ENCODE peak calls at places on chromosome 2, in eight cellular contexts. One of them, this sample, is unnamed.

GRCh38 chr2:9941996-9942390 is 9.5 kb upstream of the GRHL1 start:
- DNase-seq in stomach: no peak
- DNase-seq in GM12891: no peak
- DNase-seq in IMR-90: no peak
- DNase-seq in body of pancreas: no peak
- DNase-seq in right lobe of liver: no peak
- DNase-seq in tibial nerve: no peak
- DNase-seq in A549: no peak
- DNase-seq in this sample: no peak

GRCh38 chr2:157336137-157336721 is 10.6 kb upstream of the ERMN start:
- DNase-seq in stomach: peak
- DNase-seq in GM12891: peak
- DNase-seq in IMR-90: peak
- DNase-seq in body of pancreas: peak
- DNase-seq in right lobe of liver: peak
- DNase-seq in tibial nerve: no peak
- DNase-seq in A549: peak
- DNase-seq in this sample: peak

GRCh38 chr2:168119519-168120141 is 127.8 kb downstream of the STK39 start:
- DNase-seq in stomach: no peak
- DNase-seq in GM12891: no peak
- DNase-seq in IMR-90: peak
- DNase-seq in body of pancreas: no peak
- DNase-seq in right lobe of liver: no peak
- DNase-seq in tibial nerve: no peak
- DNase-seq in A549: peak
- DNase-seq in this sample: no peak

GRCh38 chr2:142952018-142952417 is 74.6 kb downstream of the KYNU start:
- DNase-seq in stomach: no peak
- DNase-seq in GM12891: no peak
- DNase-seq in IMR-90: no peak
- DNase-seq in body of pancreas: no peak
- DNase-seq in right lobe of liver: no peak
- DNase-seq in tibial nerve: no peak
- DNase-seq in A549: no peak
- DNase-seq in this sample: no peak

GRCh38 chr2:85994421-85994777 is 105.6 kb upstream of the ST3GAL5 start:
- DNase-seq in stomach: no peak
- DNase-seq in GM12891: no peak
- DNase-seq in IMR-90: no peak
- DNase-seq in body of pancreas: no peak
- DNase-seq in right lobe of liver: peak
- DNase-seq in tibial nerve: no peak
- DNase-seq in A549: no peak
- DNase-seq in this sample: no peak

GRCh38 chr2:69770193-69770702 is 28.3 kb downstream of the ANXA4 start:
- DNase-seq in stomach: no peak
- DNase-seq in GM12891: no peak
- DNase-seq in IMR-90: peak
- DNase-seq in body of pancreas: no peak
- DNase-seq in right lobe of liver: no peak
- DNase-seq in tibial nerve: no peak
- DNase-seq in A549: peak
- DNase-seq in this sample: peak

GRCh38 chr2:240447934-240448333 is 12.5 kb downstream of the GPC1 start:
- DNase-seq in stomach: no peak
- DNase-seq in GM12891: no peak
- DNase-seq in IMR-90: no peak
- DNase-seq in body of pancreas: no peak
- DNase-seq in right lobe of liver: no peak
- DNase-seq in tibial nerve: no peak
- DNase-seq in A549: no peak
- DNase-seq in this sample: no peak

GRCh38 chr2:128783896-128784295 is 465.2 kb upstream of the HS6ST1 start:
- DNase-seq in stomach: no peak
- DNase-seq in GM12891: no peak
- DNase-seq in IMR-90: no peak
- DNase-seq in body of pancreas: no peak
- DNase-seq in right lobe of liver: no peak
- DNase-seq in tibial nerve: no peak
- DNase-seq in A549: no peak
- DNase-seq in this sample: no peak

GRCh38 chr2:20103514-20103913 is 52.1 kb upstream of the LAPTM4A start:
- DNase-seq in stomach: no peak
- DNase-seq in GM12891: no peak
- DNase-seq in IMR-90: peak
- DNase-seq in body of pancreas: no peak
- DNase-seq in right lobe of liver: no peak
- DNase-seq in tibial nerve: no peak
- DNase-seq in A549: peak
- DNase-seq in this sample: no peak

GRCh38 chr2:33762636-33763035 is 163.5 kb upstream of the FAM98A start:
- DNase-seq in stomach: no peak
- DNase-seq in GM12891: no peak
- DNase-seq in IMR-90: no peak
- DNase-seq in body of pancreas: no peak
- DNase-seq in right lobe of liver: no peak
- DNase-seq in tibial nerve: no peak
- DNase-seq in A549: no peak
- DNase-seq in this sample: no peak

GRCh38 chr2:5409925-5410360 is 282.2 kb upstream of the SOX11 start:
- DNase-seq in stomach: no peak
- DNase-seq in GM12891: no peak
- DNase-seq in IMR-90: no peak
- DNase-seq in body of pancreas: no peak
- DNase-seq in right lobe of liver: no peak
- DNase-seq in tibial nerve: no peak
- DNase-seq in A549: no peak
- DNase-seq in this sample: no peak

GRCh38 chr2:24739355-24740025 is 53.7 kb downstream of the PTRHD1 start:
- DNase-seq in stomach: no peak
- DNase-seq in GM12891: no peak
- DNase-seq in IMR-90: no peak
- DNase-seq in body of pancreas: no peak
- DNase-seq in right lobe of liver: no peak
- DNase-seq in tibial nerve: no peak
- DNase-seq in A549: no peak
- DNase-seq in this sample: no peak

GRCh38 chr2:172287605-172288326 is 139.6 kb upstream of the ITGA6 start:
- DNase-seq in stomach: no peak
- DNase-seq in GM12891: no peak
- DNase-seq in IMR-90: no peak
- DNase-seq in body of pancreas: no peak
- DNase-seq in right lobe of liver: no peak
- DNase-seq in tibial nerve: no peak
- DNase-seq in A549: no peak
- DNase-seq in this sample: no peak

GRCh38 chr2:191846787-191847620 is at the start of gene CAVIN2:
- DNase-seq in stomach: peak
- DNase-seq in GM12891: no peak
- DNase-seq in IMR-90: peak
- DNase-seq in body of pancreas: peak
- DNase-seq in right lobe of liver: peak
- DNase-seq in tibial nerve: no peak
- DNase-seq in A549: peak
- DNase-seq in this sample: peak
- TF ChIP-seq POLR2A in stomach: no peak
- TF ChIP-seq POLR2A in GM12891: no peak
- TF ChIP-seq POLR2A in IMR-90: no peak
- TF ChIP-seq POLR2A in body of pancreas: peak
- TF ChIP-seq POLR2A in right lobe of liver: no peak
- TF ChIP-seq POLR2A in tibial nerve: no peak
- TF ChIP-seq POLR2A in A549: peak
- TF ChIP-seq POLR2A in this sample: peak

DNA sequence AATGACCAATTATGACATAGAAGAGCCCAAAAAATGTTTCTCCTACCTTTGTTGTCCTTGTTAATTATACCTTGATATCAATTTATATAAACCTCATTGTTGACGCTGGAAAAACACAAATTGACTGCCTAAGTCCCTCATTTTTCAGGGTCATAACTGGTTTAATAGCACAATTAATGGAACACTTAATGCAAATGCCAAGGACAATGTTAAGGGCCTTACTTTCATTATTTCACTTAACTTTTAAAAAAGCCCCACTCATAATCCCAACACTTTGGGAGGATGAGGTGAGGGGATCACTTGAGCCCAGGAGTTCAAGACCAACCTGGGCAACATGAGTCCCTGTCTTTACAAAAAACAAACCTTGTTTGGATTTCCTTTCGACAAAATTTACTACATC is 3.5 kb upstream of the STPG4 start:
- DNase-seq in stomach: no peak
- DNase-seq in GM12891: no peak
- DNase-seq in IMR-90: no peak
- DNase-seq in body of pancreas: no peak
- DNase-seq in right lobe of liver: no peak
- DNase-seq in tibial nerve: no peak
- DNase-seq in A549: no peak
- DNase-seq in this sample: no peak
- TF ChIP-seq POLR2A in stomach: no peak
- TF ChIP-seq POLR2A in GM12891: no peak
- TF ChIP-seq POLR2A in IMR-90: no peak
- TF ChIP-seq POLR2A in body of pancreas: no peak
- TF ChIP-seq POLR2A in right lobe of liver: no peak
- TF ChIP-seq POLR2A in tibial nerve: no peak
- TF ChIP-seq POLR2A in A549: no peak
- TF ChIP-seq POLR2A in this sample: no peak

GRCh38 chr2:25926913-25927312 is 48.6 kb upstream of the ASXL2 start:
- DNase-seq in stomach: no peak
- DNase-seq in GM12891: no peak
- DNase-seq in IMR-90: no peak
- DNase-seq in body of pancreas: no peak
- DNase-seq in right lobe of liver: no peak
- DNase-seq in tibial nerve: no peak
- DNase-seq in A549: no peak
- DNase-seq in this sample: no peak
- TF ChIP-seq POLR2A in stomach: no peak
- TF ChIP-seq POLR2A in GM12891: no peak
- TF ChIP-seq POLR2A in IMR-90: no peak
- TF ChIP-seq POLR2A in body of pancreas: no peak
- TF ChIP-seq POLR2A in right lobe of liver: no peak
- TF ChIP-seq POLR2A in tibial nerve: no peak
- TF ChIP-seq POLR2A in A549: no peak
- TF ChIP-seq POLR2A in this sample: no peak

DNA sequence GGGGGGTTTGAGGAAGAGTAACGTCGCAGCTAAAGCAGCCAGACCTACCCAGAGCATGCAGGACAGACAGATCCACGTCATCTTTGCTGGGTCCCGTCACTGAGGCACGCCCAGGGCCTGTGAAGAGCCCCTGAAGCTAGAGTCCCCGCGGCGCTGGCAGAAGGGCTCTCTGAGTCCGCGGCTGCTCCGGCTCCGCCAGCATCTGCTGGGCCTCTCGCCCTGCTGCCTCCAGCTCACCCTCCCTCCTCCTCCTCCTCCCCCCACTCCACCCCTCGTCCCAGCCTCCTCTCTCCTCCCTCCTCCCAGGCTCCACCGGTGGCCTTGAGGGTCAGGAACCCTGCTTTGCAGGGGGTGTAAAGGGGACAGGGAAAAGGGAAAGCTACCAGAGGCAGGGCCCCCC is at the start of gene TNS1:
- DNase-seq in stomach: no peak
- DNase-seq in GM12891: no peak
- DNase-seq in IMR-90: peak
- DNase-seq in body of pancreas: peak
- DNase-seq in right lobe of liver: no peak
- DNase-seq in tibial nerve: no peak
- DNase-seq in A549: no peak
- DNase-seq in this sample: no peak
- TF ChIP-seq POLR2A in stomach: no peak
- TF ChIP-seq POLR2A in GM12891: no peak
- TF ChIP-seq POLR2A in IMR-90: peak
- TF ChIP-seq POLR2A in body of pancreas: peak
- TF ChIP-seq POLR2A in right lobe of liver: no peak
- TF ChIP-seq POLR2A in tibial nerve: peak
- TF ChIP-seq POLR2A in A549: no peak
- TF ChIP-seq POLR2A in this sample: no peak